ENCODE peak calls at places on chromosomes 6 and 20, in ten cellular contexts. N is neural progenitor cell; M is HT1080; F is activated CD8-positive, alpha-beta memory T cell treated with anti-CD3 and anti-CD28 coated beads for 1 hour; W is GM03348; Y is mesendoderm; L is IMR-90; D is NCI-H69; C is GM13976; S is A549. A is an unnamed sample.

GRCh38 chr6:63347599-63347998 is 27.8 kb upstream of the LGSN start:
- DNase-seq in N (no peak), M (peak), F (no peak), W (peak), Y (no peak), L (peak), D (no peak), C (no peak), S (peak), A (peak)

GRCh38 chr6:167464177-167464576 is 139.3 kb downstream of the TTLL2 start:
- DNase-seq in N (no peak), M (no peak), F (no peak), W (no peak), Y (no peak), L (no peak), D (no peak), C (no peak), S (no peak), A (no peak)

GRCh38 chr6:74458536-74458935 is 747.3 kb downstream of the COL12A1 start:
- DNase-seq in N (no peak), M (no peak), F (no peak), W (no peak), Y (no peak), L (peak), D (no peak), C (no peak), S (no peak), A (no peak)

GRCh38 chr6:31478186-31478950 is 19.6 kb upstream of the MICB start:
- DNase-seq in N (no peak), M (no peak), F (no peak), W (no peak), Y (no peak), L (no peak), D (no peak), C (no peak), S (no peak), A (no peak)

GRCh38 chr6:19024737-19025136 is 637.6 kb downstream of the RNF144B start:
- DNase-seq in N (peak), M (peak), F (no peak), W (peak), Y (peak), L (peak), D (peak), C (no peak), S (peak), A (peak)

GRCh38 chr6:143060806-143061596 is at the start of gene AIG1:
- DNase-seq in N (peak), M (peak), F (no peak), W (no peak), Y (peak), L (no peak), D (peak), C (no peak), S (peak), A (no peak)

GRCh38 chr20:46572790-46573189 is 22.3 kb upstream of the OCSTAMP start:
- DNase-seq in N (no peak), M (no peak), F (no peak), W (no peak), Y (no peak), L (no peak), D (no peak), C (no peak), S (no peak), A (no peak)

GRCh38 chr6:36852481-36853147 is 13.4 kb upstream of the CPNE5 start:
- DNase-seq in N (no peak), M (peak), F (no peak), W (peak), Y (peak), L (peak), D (no peak), C (no peak), S (no peak), A (peak)

GRCh38 chr6:88749849-88750248 is 213.6 kb downstream of the RNGTT start:
- DNase-seq in N (no peak), M (peak), F (no peak), W (no peak), Y (no peak), L (peak), D (peak), C (no peak), S (no peak), A (no peak)

GRCh38 chr6:81171991-81172740 is 580.3 kb downstream of the TENT5A start:
- DNase-seq in N (no peak), M (peak), F (no peak), W (peak), Y (peak), L (peak), D (no peak), C (no peak), S (no peak), A (no peak)

GRCh38 chr6:113171882-113172281 is 685.3 kb upstream of the MARCKS start:
- DNase-seq in N (no peak), M (no peak), F (no peak), W (no peak), Y (no peak), L (no peak), D (peak), C (no peak), S (no peak), A (no peak)

GRCh38 chr6:111950661-111951426 is 77.6 kb upstream of the FYN start:
- DNase-seq in N (no peak), M (no peak), F (no peak), W (no peak), Y (no peak), L (peak), D (peak), C (no peak), S (no peak), A (no peak)

GRCh38 chr20:53800883-53801604 is 207.4 kb upstream of the ZNF217 start:
- DNase-seq in N (peak), M (no peak), F (no peak), W (no peak), Y (peak), L (no peak), D (no peak), C (no peak), S (no peak), A (peak)

GRCh38 chr6:127215931-127216330 is 50.7 kb upstream of the RNF146 start:
- DNase-seq in N (no peak), M (no peak), F (no peak), W (no peak), Y (no peak), L (no peak), D (no peak), C (no peak), S (no peak), A (peak)

GRCh38 chr20:17543531-17543961 is 12.4 kb upstream of the BFSP1 start:
- DNase-seq in N (no peak), M (no peak), F (no peak), W (peak), Y (no peak), L (peak), D (no peak), C (no peak), S (no peak), A (no peak)

GRCh38 chr20:58210398-58210747 is 18.1 kb downstream of the ANKRD60 start:
- DNase-seq in N (no peak), M (no peak), F (no peak), W (no peak), Y (no peak), L (no peak), D (no peak), C (no peak), S (no peak), A (no peak)

GRCh38 chr20:40471261-40471629 is 217.8 kb downstream of the MAFB start:
- DNase-seq in N (peak), M (peak), F (no peak), W (no peak), Y (peak), L (no peak), D (peak), C (no peak), S (no peak), A (no peak)

GRCh38 chr6:129055796-129056195 is 172.9 kb downstream of the LAMA2 start:
- DNase-seq in N (no peak), M (no peak), F (no peak), W (no peak), Y (no peak), L (no peak), D (no peak), C (no peak), S (no peak), A (no peak)

GRCh38 chr20:39310363-39311037 is 348.4 kb downstream of the DHX35 start:
- DNase-seq in N (no peak), M (no peak), F (no peak), W (no peak), Y (no peak), L (no peak), D (no peak), C (no peak), S (no peak), A (no peak)

GRCh38 chr20:52420805-52421204 is 229.2 kb upstream of the ZFP64 start:
- DNase-seq in N (no peak), M (no peak), F (no peak), W (peak), Y (no peak), L (no peak), D (no peak), C (no peak), S (no peak), A (no peak)

GRCh38 chr20:56359212-56360132 is 698 bp downstream of the FAM210B start:
- DNase-seq in N (peak), M (peak), F (no peak), W (peak), Y (peak), L (peak), D (peak), C (peak), S (peak), A (peak)